ENCODE peak calls at places on chromosome 2, in nine cellular contexts. Z, A, Y, G, Q, X, V, I and O are unnamed samples.
A peak's percentile ranks its signal among the peaks of the same experiment; 100 is the strongest.

GRCh38 chr2:175478369-175478768 is 296.9 kb upstream of the ATP5MC3 start:
- DNase-seq in Z (no peak), A (no peak), Y (no peak), G (no peak), Q (no peak), X (no peak), V (peak; percentile 0), I (no peak), O (no peak)

GRCh38 chr2:66573866-66574265 is 138.9 kb downstream of the MEIS1 start:
- DNase-seq in Z (no peak), A (no peak), Y (no peak), G (no peak), Q (no peak), X (no peak), V (no peak), I (no peak), O (peak; percentile 28)

GRCh38 chr2:188203756-188204155 is 87.9 kb upstream of the GULP1 start:
- DNase-seq in Z (no peak), A (no peak), Y (no peak), G (no peak), Q (no peak), X (no peak), V (no peak), I (no peak), O (no peak)

GRCh38 chr2:113058998-113059960 is at the start of gene IL36RN:
- DNase-seq in Z (no peak), A (no peak), Y (no peak), G (no peak), Q (no peak), X (no peak), V (no peak), I (no peak), O (no peak)

GRCh38 chr2:224586127-224586702 is 1.1 kb upstream of the CUL3 start:
- DNase-seq in Z (no peak), A (no peak), Y (no peak), G (no peak), Q (peak; percentile 17), X (no peak), V (no peak), I (no peak), O (no peak)

GRCh38 chr2:240840435-240841060 is 20.5 kb upstream of the KIF1A start:
- DNase-seq in Z (peak; percentile 58), A (no peak), Y (peak; percentile 74), G (peak; percentile 24), Q (no peak), X (peak; percentile 25), V (peak; percentile 68), I (peak; percentile 90), O (peak; percentile 67)

GRCh38 chr2:55649211-55649610 is 31.8 kb upstream of the PPP4R3B start:
- DNase-seq in Z (no peak), A (no peak), Y (no peak), G (no peak), Q (no peak), X (no peak), V (no peak), I (no peak), O (no peak)

GRCh38 chr2:11161747-11162146 is 6.5 kb downstream of the SLC66A3 start:
- DNase-seq in Z (no peak), A (no peak), Y (no peak), G (no peak), Q (no peak), X (no peak), V (no peak), I (no peak), O (no peak)

GRCh38 chr2:191678437-191679110 is 638 bp downstream of the NABP1 start:
- DNase-seq in Z (no peak), A (peak; percentile 74), Y (peak; percentile 88), G (peak; percentile 41), Q (peak; percentile 69), X (no peak), V (peak; percentile 38), I (peak; percentile 29), O (no peak)

GRCh38 chr2:111068435-111069058 is 52.2 kb upstream of the BCL2L11 start:
- DNase-seq in Z (no peak), A (no peak), Y (no peak), G (no peak), Q (peak; percentile 13), X (peak; percentile 10), V (no peak), I (no peak), O (no peak)

GRCh38 chr2:125264453-125264852 is 1239.4 kb downstream of the CNTNAP5 start:
- DNase-seq in Z (no peak), A (no peak), Y (no peak), G (no peak), Q (no peak), X (no peak), V (no peak), I (no peak), O (no peak)

GRCh38 chr2:133871810-133872209 is 303.5 kb upstream of the NCKAP5 start:
- DNase-seq in Z (no peak), A (no peak), Y (no peak), G (peak; percentile 56), Q (no peak), X (no peak), V (no peak), I (no peak), O (no peak)

GRCh38 chr2:25197336-25198208 is 29.2 kb upstream of the POMC start:
- DNase-seq in Z (peak; percentile 4), A (no peak), Y (no peak), G (no peak), Q (no peak), X (no peak), V (peak; percentile 16), I (no peak), O (no peak)

GRCh38 chr2:205011031-205011430 is 465.8 kb downstream of the PARD3B start:
- DNase-seq in Z (no peak), A (no peak), Y (no peak), G (no peak), Q (no peak), X (no peak), V (no peak), I (no peak), O (no peak)

GRCh38 chr2:217887841-217888665 is 114.7 kb downstream of the TNS1 start:
- DNase-seq in Z (no peak), A (peak; percentile 64), Y (no peak), G (no peak), Q (no peak), X (no peak), V (no peak), I (no peak), O (peak; percentile 81)

GRCh38 chr2:109345091-109345490 is 216.1 kb downstream of the SH3RF3 start:
- DNase-seq in Z (no peak), A (no peak), Y (no peak), G (no peak), Q (no peak), X (no peak), V (no peak), I (no peak), O (no peak)

GRCh38 chr2:112714836-112715631 is 5.8 kb upstream of the NT5DC4 start:
- DNase-seq in Z (no peak), A (peak; percentile 24), Y (no peak), G (no peak), Q (no peak), X (no peak), V (peak; percentile 62), I (no peak), O (peak; percentile 33)

GRCh38 chr2:44972771-44973535 is 31.5 kb downstream of the SIX3 start:
- DNase-seq in Z (no peak), A (no peak), Y (no peak), G (no peak), Q (no peak), X (no peak), V (no peak), I (no peak), O (no peak)

GRCh38 chr2:211408485-211408884 is 852.1 kb downstream of the CPS1 start:
- DNase-seq in Z (no peak), A (no peak), Y (no peak), G (no peak), Q (no peak), X (no peak), V (peak; percentile 8), I (no peak), O (peak; percentile 64)

GRCh38 chr2:77513191-77513590 is 9.0 kb downstream of the LRRTM4 start:
- DNase-seq in Z (no peak), A (no peak), Y (no peak), G (no peak), Q (no peak), X (no peak), V (no peak), I (no peak), O (no peak)

GRCh38 chr2:37827911-37828411 is 97.1 kb upstream of the RMDN2 start:
- DNase-seq in Z (peak; percentile 71), A (no peak), Y (no peak), G (peak; percentile 21), Q (no peak), X (no peak), V (peak; percentile 89), I (peak; percentile 45), O (peak; percentile 71)

GRCh38 chr2:38720613-38721241 is 30.4 kb downstream of the SRSF7 start:
- DNase-seq in Z (peak; percentile 41), A (peak; percentile 78), Y (peak; percentile 91), G (peak; percentile 94), Q (no peak), X (no peak), V (peak; percentile 86), I (peak; percentile 74), O (peak; percentile 99)

GRCh38 chr2:225355788-225356187 is 43.7 kb upstream of the NYAP2 start:
- DNase-seq in Z (no peak), A (no peak), Y (no peak), G (no peak), Q (no peak), X (peak; percentile 71), V (no peak), I (no peak), O (no peak)

GRCh38 chr2:120867290-120868231 is 131.9 kb downstream of the GLI2 start:
- DNase-seq in Z (peak; percentile 88), A (peak; percentile 77), Y (peak; percentile 91), G (no peak), Q (no peak), X (no peak), V (peak; percentile 61), I (peak; percentile 91), O (peak; percentile 90)

GRCh38 chr2:46743021-46743420 is 172.6 kb downstream of the MCFD2 start:
- DNase-seq in Z (no peak), A (no peak), Y (no peak), G (no peak), Q (no peak), X (no peak), V (no peak), I (no peak), O (no peak)

GRCh38 chr2:75560768-75561565 is at the start of gene EVA1A:
- DNase-seq in Z (peak; percentile 92), A (peak; percentile 77), Y (peak; percentile 84), G (peak; percentile 53), Q (no peak), X (no peak), V (peak; percentile 64), I (peak; percentile 73), O (peak; percentile 72)

GRCh38 chr2:460861-461260 is 173.0 kb upstream of the ALKAL2 start:
- DNase-seq in Z (no peak), A (no peak), Y (no peak), G (no peak), Q (peak; percentile 4), X (no peak), V (no peak), I (no peak), O (no peak)

GRCh38 chr2:79511320-79511951 is 1.4 kb upstream of the CTNNA2 start:
- DNase-seq in Z (peak; percentile 8), A (peak; percentile 46), Y (no peak), G (no peak), Q (peak; percentile 64), X (no peak), V (no peak), I (no peak), O (peak; percentile 25)

GRCh38 chr2:68764781-68765385 is 30.3 kb downstream of the ARHGAP25 start:
- DNase-seq in Z (peak; percentile 50), A (no peak), Y (no peak), G (no peak), Q (no peak), X (no peak), V (no peak), I (no peak), O (peak; percentile 27)

GRCh38 chr2:54629914-54630609 is 93.4 kb upstream of the EML6 start:
- DNase-seq in Z (peak; percentile 91), A (no peak), Y (peak; percentile 91), G (no peak), Q (no peak), X (no peak), V (peak; percentile 67), I (peak; percentile 25), O (peak; percentile 68)

GRCh38 chr2:28352104-28352503 is 40.6 kb upstream of the FOSL2 start:
- DNase-seq in Z (peak; percentile 37), A (peak; percentile 7), Y (peak; percentile 55), G (no peak), Q (no peak), X (no peak), V (no peak), I (no peak), O (no peak)